ENCODE peak calls at places on chromosomes 3 and 15, in seven cellular contexts. One of them, this sample, is unnamed.

GRCh38 chr3:123609063-123609462 is 24.2 kb upstream of the HACD2 start:
- DNase-seq in Panc1: no peak
- DNase-seq in fibroblast of villous mesenchyme: peak
- DNase-seq in lower lobe of right lung: no peak
- DNase-seq in cardiac muscle cell: peak
- DNase-seq in AG09309: no peak
- DNase-seq in BE2C: no peak
- DNase-seq in this sample: no peak

GRCh38 chr3:53230789-53231188 is 25.0 kb downstream of the TKT start:
- DNase-seq in Panc1: no peak
- DNase-seq in fibroblast of villous mesenchyme: no peak
- DNase-seq in lower lobe of right lung: peak
- DNase-seq in cardiac muscle cell: no peak
- DNase-seq in AG09309: no peak
- DNase-seq in BE2C: no peak
- DNase-seq in this sample: no peak

GRCh38 chr3:20669675-20670074 is 483.7 kb upstream of the SGO1 start:
- DNase-seq in Panc1: no peak
- DNase-seq in fibroblast of villous mesenchyme: no peak
- DNase-seq in lower lobe of right lung: no peak
- DNase-seq in cardiac muscle cell: no peak
- DNase-seq in AG09309: no peak
- DNase-seq in BE2C: no peak
- DNase-seq in this sample: no peak

GRCh38 chr3:132535575-132536441 is 61.3 kb upstream of the ACKR4 start:
- DNase-seq in Panc1: peak
- DNase-seq in fibroblast of villous mesenchyme: peak
- DNase-seq in lower lobe of right lung: no peak
- DNase-seq in cardiac muscle cell: peak
- DNase-seq in AG09309: peak
- DNase-seq in BE2C: peak
- DNase-seq in this sample: peak

GRCh38 chr3:33467786-33468185 is 27.6 kb upstream of the UBP1 start:
- DNase-seq in Panc1: no peak
- DNase-seq in fibroblast of villous mesenchyme: peak
- DNase-seq in lower lobe of right lung: no peak
- DNase-seq in cardiac muscle cell: no peak
- DNase-seq in AG09309: no peak
- DNase-seq in BE2C: no peak
- DNase-seq in this sample: no peak

GRCh38 chr15:99994849-99995248 is 261.6 kb upstream of the LYSMD4 start:
- DNase-seq in Panc1: no peak
- DNase-seq in fibroblast of villous mesenchyme: no peak
- DNase-seq in lower lobe of right lung: no peak
- DNase-seq in cardiac muscle cell: no peak
- DNase-seq in AG09309: no peak
- DNase-seq in BE2C: no peak
- DNase-seq in this sample: no peak

GRCh38 chr15:98653686-98654085 is 5.3 kb downstream of the IGF1R start:
- DNase-seq in Panc1: no peak
- DNase-seq in fibroblast of villous mesenchyme: no peak
- DNase-seq in lower lobe of right lung: no peak
- DNase-seq in cardiac muscle cell: no peak
- DNase-seq in AG09309: no peak
- DNase-seq in BE2C: no peak
- DNase-seq in this sample: no peak

GRCh38 chr3:13079051-13079450 is 5.8 kb upstream of the IQSEC1 start:
- DNase-seq in Panc1: no peak
- DNase-seq in fibroblast of villous mesenchyme: no peak
- DNase-seq in lower lobe of right lung: no peak
- DNase-seq in cardiac muscle cell: no peak
- DNase-seq in AG09309: no peak
- DNase-seq in BE2C: no peak
- DNase-seq in this sample: no peak

GRCh38 chr15:57751177-57751800 is 44.8 kb downstream of the POLR2M start:
- DNase-seq in Panc1: no peak
- DNase-seq in fibroblast of villous mesenchyme: peak
- DNase-seq in lower lobe of right lung: no peak
- DNase-seq in cardiac muscle cell: peak
- DNase-seq in AG09309: no peak
- DNase-seq in BE2C: peak
- DNase-seq in this sample: no peak

DNA sequence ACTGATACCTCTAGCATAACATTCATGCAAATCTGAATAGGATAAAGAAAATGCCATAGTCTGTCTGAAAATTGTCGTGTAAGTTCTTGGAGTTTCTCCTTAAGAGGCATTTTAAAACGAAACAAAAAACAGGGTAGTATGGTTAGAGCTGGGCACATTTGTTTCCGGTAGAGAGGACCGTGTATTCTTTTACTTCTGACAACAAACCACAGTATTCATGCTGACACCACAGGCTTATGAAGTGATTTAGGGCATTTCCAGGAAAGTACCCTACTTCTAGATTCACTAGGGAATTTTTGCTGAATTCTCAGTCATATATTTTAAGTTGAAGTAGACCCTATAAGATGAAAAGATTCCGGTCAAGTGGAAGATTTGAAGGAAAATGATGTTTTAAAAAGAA is 541.3 kb downstream of the UNC13C start:
- DNase-seq in Panc1: no peak
- DNase-seq in fibroblast of villous mesenchyme: no peak
- DNase-seq in lower lobe of right lung: no peak
- DNase-seq in cardiac muscle cell: no peak
- DNase-seq in AG09309: no peak
- DNase-seq in BE2C: no peak
- DNase-seq in this sample: peak
- H3K4me3 ChIP-seq in Panc1: no peak
- H3K4me3 ChIP-seq in fibroblast of villous mesenchyme: no peak
- H3K4me3 ChIP-seq in lower lobe of right lung: no peak
- H3K4me3 ChIP-seq in cardiac muscle cell: no peak
- H3K4me3 ChIP-seq in AG09309: no peak
- H3K4me3 ChIP-seq in BE2C: no peak
- H3K4me3 ChIP-seq in this sample: no peak

GRCh38 chr15:70097337-70098169 is at the start of gene TLE3:
- DNase-seq in Panc1: peak
- DNase-seq in fibroblast of villous mesenchyme: peak
- DNase-seq in lower lobe of right lung: peak
- DNase-seq in cardiac muscle cell: peak
- DNase-seq in AG09309: peak
- DNase-seq in BE2C: peak
- DNase-seq in this sample: peak
- TF ChIP-seq CTCF in Panc1: peak
- TF ChIP-seq CTCF in fibroblast of villous mesenchyme: peak
- TF ChIP-seq CTCF in lower lobe of right lung: peak
- TF ChIP-seq CTCF in cardiac muscle cell: peak
- TF ChIP-seq CTCF in AG09309: peak
- TF ChIP-seq CTCF in BE2C: peak
- TF ChIP-seq CTCF in this sample: peak

DNA sequence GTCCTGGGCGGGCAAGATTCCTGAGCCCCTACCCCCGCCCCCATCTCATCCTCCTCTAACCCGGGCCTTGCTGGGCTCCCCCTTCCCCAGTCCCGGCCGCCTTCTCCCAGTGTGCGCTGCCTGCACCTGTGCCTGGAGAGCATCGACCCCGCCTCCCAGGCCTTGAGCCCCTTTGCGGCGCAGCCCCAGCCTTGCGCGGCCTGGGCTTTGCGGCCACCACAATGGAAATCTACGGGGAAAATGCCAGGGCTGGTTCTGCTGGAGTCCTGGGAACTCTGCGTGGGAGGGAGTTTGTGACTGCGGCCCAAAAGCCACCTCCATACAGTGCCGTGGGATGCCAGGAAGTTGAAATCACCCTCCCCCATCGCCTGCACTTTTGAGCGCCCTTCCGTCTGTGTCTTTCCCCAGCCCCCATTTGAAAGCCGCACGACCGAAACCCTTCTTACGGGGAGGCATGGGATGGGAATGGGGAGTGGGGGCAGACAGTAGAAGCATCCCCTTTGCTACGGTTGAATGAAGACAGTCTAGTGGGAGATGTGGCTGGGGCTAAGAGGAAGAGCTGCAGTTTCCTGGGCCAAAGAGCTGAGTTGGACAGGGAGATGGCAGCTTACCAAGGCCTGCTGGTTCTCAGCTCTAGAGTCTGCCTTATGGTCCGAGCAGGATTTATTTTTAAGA is 1.0 kb upstream of the SOX2 start:
- DNase-seq in Panc1: no peak
- DNase-seq in fibroblast of villous mesenchyme: no peak
- DNase-seq in lower lobe of right lung: no peak
- DNase-seq in cardiac muscle cell: no peak
- DNase-seq in AG09309: no peak
- DNase-seq in BE2C: no peak
- DNase-seq in this sample: no peak
- H3K4me3 ChIP-seq in Panc1: peak
- H3K4me3 ChIP-seq in fibroblast of villous mesenchyme: no peak
- H3K4me3 ChIP-seq in lower lobe of right lung: no peak
- H3K4me3 ChIP-seq in cardiac muscle cell: peak
- H3K4me3 ChIP-seq in AG09309: no peak
- H3K4me3 ChIP-seq in BE2C: peak
- H3K4me3 ChIP-seq in this sample: no peak

DNA sequence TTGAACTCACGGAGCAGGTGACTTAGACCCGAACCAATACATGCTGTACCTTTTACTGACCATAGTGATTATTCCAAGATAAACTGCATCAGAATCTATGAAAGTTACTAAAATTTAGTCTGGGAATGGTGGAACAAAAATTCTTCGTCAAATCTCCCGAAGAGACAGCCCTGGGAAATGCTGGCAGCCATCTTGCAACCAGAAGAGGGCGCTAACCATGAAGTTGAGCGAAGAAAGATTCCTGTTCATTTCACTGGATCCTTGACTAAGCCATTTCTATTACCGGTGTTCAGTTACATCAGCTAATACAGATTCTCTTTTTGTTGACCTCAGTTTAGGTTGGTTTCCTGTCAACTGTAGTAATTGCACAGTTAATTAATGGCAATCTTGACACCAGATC is 199.6 kb downstream of the SLC9A9 start:
- DNase-seq in Panc1: no peak
- DNase-seq in fibroblast of villous mesenchyme: no peak
- DNase-seq in lower lobe of right lung: no peak
- DNase-seq in cardiac muscle cell: peak
- DNase-seq in AG09309: no peak
- DNase-seq in BE2C: peak
- DNase-seq in this sample: no peak
- TF ChIP-seq CTCF in Panc1: peak
- TF ChIP-seq CTCF in fibroblast of villous mesenchyme: peak
- TF ChIP-seq CTCF in lower lobe of right lung: peak
- TF ChIP-seq CTCF in cardiac muscle cell: peak
- TF ChIP-seq CTCF in AG09309: peak
- TF ChIP-seq CTCF in BE2C: peak
- TF ChIP-seq CTCF in this sample: peak

GRCh38 chr15:40928351-40928974 is 677 bp upstream of the DLL4 start:
- DNase-seq in Panc1: no peak
- DNase-seq in fibroblast of villous mesenchyme: no peak
- DNase-seq in lower lobe of right lung: no peak
- DNase-seq in cardiac muscle cell: no peak
- DNase-seq in AG09309: no peak
- DNase-seq in BE2C: no peak
- DNase-seq in this sample: no peak

GRCh38 chr15:40926659-40927496 is 2.3 kb upstream of the DLL4 start:
- DNase-seq in Panc1: no peak
- DNase-seq in fibroblast of villous mesenchyme: no peak
- DNase-seq in lower lobe of right lung: no peak
- DNase-seq in cardiac muscle cell: no peak
- DNase-seq in AG09309: no peak
- DNase-seq in BE2C: no peak
- DNase-seq in this sample: no peak

GRCh38 chr15:40925495-40925862 is 3.7 kb upstream of the DLL4 start:
- DNase-seq in Panc1: no peak
- DNase-seq in fibroblast of villous mesenchyme: no peak
- DNase-seq in lower lobe of right lung: no peak
- DNase-seq in cardiac muscle cell: no peak
- DNase-seq in AG09309: no peak
- DNase-seq in BE2C: no peak
- DNase-seq in this sample: no peak

GRCh38 chr15:40927497-40928346 is 1.4 kb upstream of the DLL4 start:
- DNase-seq in Panc1: no peak
- DNase-seq in fibroblast of villous mesenchyme: no peak
- DNase-seq in lower lobe of right lung: no peak
- DNase-seq in cardiac muscle cell: no peak
- DNase-seq in AG09309: no peak
- DNase-seq in BE2C: no peak
- DNase-seq in this sample: no peak

GRCh38 chr15:40925863-40926658 is 3.1 kb upstream of the DLL4 start:
- DNase-seq in Panc1: no peak
- DNase-seq in fibroblast of villous mesenchyme: peak
- DNase-seq in lower lobe of right lung: no peak
- DNase-seq in cardiac muscle cell: peak
- DNase-seq in AG09309: no peak
- DNase-seq in BE2C: no peak
- DNase-seq in this sample: no peak
- H3K4me3 ChIP-seq in Panc1: no peak
- H3K4me3 ChIP-seq in fibroblast of villous mesenchyme: peak
- H3K4me3 ChIP-seq in lower lobe of right lung: peak
- H3K4me3 ChIP-seq in cardiac muscle cell: peak
- H3K4me3 ChIP-seq in AG09309: no peak
- H3K4me3 ChIP-seq in BE2C: peak
- H3K4me3 ChIP-seq in this sample: peak

GRCh38 chr3:126936853-126937395 is 46.0 kb upstream of the PLXNA1 start:
- DNase-seq in Panc1: no peak
- DNase-seq in fibroblast of villous mesenchyme: no peak
- DNase-seq in lower lobe of right lung: no peak
- DNase-seq in cardiac muscle cell: no peak
- DNase-seq in AG09309: no peak
- DNase-seq in BE2C: no peak
- DNase-seq in this sample: no peak

GRCh38 chr3:126937533-126938432 is 45.1 kb upstream of the PLXNA1 start:
- DNase-seq in Panc1: no peak
- DNase-seq in fibroblast of villous mesenchyme: peak
- DNase-seq in lower lobe of right lung: no peak
- DNase-seq in cardiac muscle cell: peak
- DNase-seq in AG09309: no peak
- DNase-seq in BE2C: peak
- DNase-seq in this sample: no peak

GRCh38 chr3:126938520-126939346 is 44.2 kb upstream of the PLXNA1 start:
- DNase-seq in Panc1: no peak
- DNase-seq in fibroblast of villous mesenchyme: no peak
- DNase-seq in lower lobe of right lung: no peak
- DNase-seq in cardiac muscle cell: no peak
- DNase-seq in AG09309: no peak
- DNase-seq in BE2C: peak
- DNase-seq in this sample: no peak

GRCh38 chr3:126941721-126942270 is 41.1 kb upstream of the PLXNA1 start:
- DNase-seq in Panc1: no peak
- DNase-seq in fibroblast of villous mesenchyme: no peak
- DNase-seq in lower lobe of right lung: no peak
- DNase-seq in cardiac muscle cell: no peak
- DNase-seq in AG09309: no peak
- DNase-seq in BE2C: no peak
- DNase-seq in this sample: no peak

GRCh38 chr3:126939347-126939735 is 43.6 kb upstream of the PLXNA1 start:
- DNase-seq in Panc1: no peak
- DNase-seq in fibroblast of villous mesenchyme: no peak
- DNase-seq in lower lobe of right lung: no peak
- DNase-seq in cardiac muscle cell: peak
- DNase-seq in AG09309: no peak
- DNase-seq in BE2C: peak
- DNase-seq in this sample: no peak
- TF ChIP-seq CTCF in Panc1: no peak
- TF ChIP-seq CTCF in fibroblast of villous mesenchyme: no peak
- TF ChIP-seq CTCF in lower lobe of right lung: no peak
- TF ChIP-seq CTCF in cardiac muscle cell: peak
- TF ChIP-seq CTCF in AG09309: no peak
- TF ChIP-seq CTCF in BE2C: peak
- TF ChIP-seq CTCF in this sample: no peak